ENCODE peak calls at places on chromosomes 12 and 14, in five cellular contexts. O is foreskin fibroblast, Z is suprapubic skin, I is occipital lobe, B is NCI-H2081. T is an unnamed sample.

GRCh38 chr12:6225630-6226001 is 25.4 kb downstream of the CD9 start:
- DNase-seq in O (no peak), Z (no peak), I (no peak), B (no peak), T (no peak)

GRCh38 chr12:18747960-18748359 is 10.0 kb downstream of the CAPZA3 start:
- DNase-seq in O (peak), Z (no peak), I (no peak), B (no peak), T (no peak)

GRCh38 chr14:71062581-71063303 is 155.5 kb downstream of the PCNX1 start:
- DNase-seq in O (no peak), Z (no peak), I (no peak), B (no peak), T (no peak)

GRCh38 chr12:116849216-116849615 is 32.0 kb downstream of the HRK start:
- DNase-seq in O (no peak), Z (no peak), I (no peak), B (no peak), T (no peak)

GRCh38 chr12:94202245-94203180 is 54.1 kb downstream of the PLXNC1 start:
- DNase-seq in O (no peak), Z (no peak), I (no peak), B (no peak), T (no peak)

GRCh38 chr12:21697829-21698630 is 40.4 kb upstream of the LDHB start:
- DNase-seq in O (peak), Z (no peak), I (no peak), B (peak), T (no peak)

GRCh38 chr12:76571256-76571655 is 11.7 kb upstream of the OSBPL8 start:
- DNase-seq in O (peak), Z (no peak), I (no peak), B (no peak), T (no peak)

GRCh38 chr12:1843641-1844005 is 23.3 kb downstream of the LRTM2 start:
- DNase-seq in O (no peak), Z (no peak), I (no peak), B (no peak), T (no peak)

GRCh38 chr12:55732288-55732687 is 3.5 kb upstream of the CD63 start:
- DNase-seq in O (no peak), Z (peak), I (no peak), B (no peak), T (no peak)

GRCh38 chr12:41014643-41015020 is 173.5 kb upstream of the PDZRN4 start:
- DNase-seq in O (no peak), Z (no peak), I (no peak), B (no peak), T (no peak)

GRCh38 chr12:10701226-10701681 is 21.9 kb downstream of the YBX3 start:
- DNase-seq in O (peak), Z (no peak), I (no peak), B (no peak), T (peak)

GRCh38 chr12:131311764-131312163 is 358.1 kb downstream of the ADGRD1 start:
- DNase-seq in O (no peak), Z (no peak), I (no peak), B (no peak), T (no peak)

GRCh38 chr14:61484011-61484410 is 162.6 kb downstream of the PRKCH start:
- DNase-seq in O (no peak), Z (no peak), I (no peak), B (no peak), T (no peak)

GRCh38 chr12:80412343-80412953 is 31.6 kb upstream of the PTPRQ start:
- DNase-seq in O (peak), Z (no peak), I (no peak), B (peak), T (peak)

GRCh38 chr12:66678640-66679268 is at the start of gene GRIP1:
- DNase-seq in O (no peak), Z (no peak), I (peak), B (peak), T (no peak)

GRCh38 chr14:54364555-54365415 is 32.0 kb upstream of the CDKN3 start:
- DNase-seq in O (peak), Z (peak), I (no peak), B (no peak), T (no peak)

GRCh38 chr14:73283592-73284379 is 46.5 kb downstream of the PAPLN start:
- DNase-seq in O (peak), Z (no peak), I (no peak), B (no peak), T (no peak)

GRCh38 chr12:92553389-92553788 is 149.4 kb upstream of the PLEKHG7 start:
- DNase-seq in O (no peak), Z (peak), I (no peak), B (no peak), T (no peak)

GRCh38 chr12:90366286-90366685 is 588.7 kb downstream of the CCER1 start:
- DNase-seq in O (peak), Z (no peak), I (no peak), B (no peak), T (no peak)

GRCh38 chr12:46268617-46269428 is at the start of gene SLC38A1:
- DNase-seq in O (peak), Z (peak), I (peak), B (peak), T (peak)

GRCh38 chr12:115763376-115763775 is 514.1 kb downstream of the MED13L start:
- DNase-seq in O (peak), Z (no peak), I (no peak), B (no peak), T (no peak)

GRCh38 chr12:49673446-49674317 is 33.5 kb downstream of the FMNL3 start:
- DNase-seq in O (peak), Z (peak), I (peak), B (peak), T (no peak)

GRCh38 chr12:122793685-122794106 is 19.3 kb downstream of the CCDC62 start:
- DNase-seq in O (peak), Z (no peak), I (no peak), B (peak), T (peak)

GRCh38 chr14:91058017-91058675 is 2.3 kb downstream of the RPS6KA5 start:
- DNase-seq in O (peak), Z (no peak), I (no peak), B (no peak), T (no peak)

GRCh38 chr14:101224356-101225115 is 321.0 kb upstream of the RTL1 start:
- DNase-seq in O (no peak), Z (peak), I (no peak), B (no peak), T (no peak)

GRCh38 chr12:115934046-115934445 is 343.4 kb downstream of the MED13L start:
- DNase-seq in O (no peak), Z (peak), I (no peak), B (no peak), T (no peak)

GRCh38 chr12:6604254-6605029 is 2.7 kb downstream of the CHD4 start:
- DNase-seq in O (peak), Z (no peak), I (no peak), B (no peak), T (no peak)

GRCh38 chr14:95434161-95434560 is 82.3 kb downstream of the SYNE3 start:
- DNase-seq in O (no peak), Z (no peak), I (no peak), B (no peak), T (no peak)

GRCh38 chr14:23294734-23295561 is 7.7 kb downstream of the PPP1R3E start:
- DNase-seq in O (peak), Z (no peak), I (no peak), B (peak), T (peak)

GRCh38 chr14:92928961-92929688 is 6.2 kb downstream of the CHGA start:
- DNase-seq in O (no peak), Z (no peak), I (no peak), B (no peak), T (no peak)

GRCh38 chr12:111733340-111733739 is 33.4 kb upstream of the ALDH2 start:
- DNase-seq in O (no peak), Z (no peak), I (no peak), B (no peak), T (no peak)

GRCh38 chr14:56116128-56116900 is 1.9 kb upstream of the PELI2 start:
- DNase-seq in O (no peak), Z (no peak), I (no peak), B (no peak), T (no peak)

GRCh38 chr12:50006754-50007442 is 18.4 kb downstream of the RACGAP1 start:
- DNase-seq in O (peak), Z (no peak), I (no peak), B (peak), T (no peak)

GRCh38 chr14:81452766-81453165 is 52.6 kb upstream of the STON2 start:
- DNase-seq in O (no peak), Z (no peak), I (no peak), B (no peak), T (no peak)

GRCh38 chr14:106831322-106831720 is 1304.9 kb downstream of the TMEM121 start:
- DNase-seq in O (no peak), Z (no peak), I (no peak), B (no peak), T (peak)

GRCh38 chr12:107379852-107380567 is 286.7 kb upstream of the CRY1 start:
- DNase-seq in O (peak), Z (no peak), I (no peak), B (peak), T (no peak)

T was measured in T-helper 1 cell.